ENCODE peak calls at places on chromosomes 1 and 21, in seven cellular contexts. T is iPS-NIHi11; N is mucosa of gallbladder; P is CD4-positive, alpha-beta T cell; Z is AG10803; X is HEK293T; W is MCF 10A. J is an unnamed sample.

GRCh38 chr1:164787834-164788231 is 228.8 kb downstream of the PBX1 start:
- DNase-seq in T (no peak), N (no peak), P (no peak), Z (no peak), X (no peak), W (no peak), J (no peak)

GRCh38 chr1:41325801-41326200 is 35.4 kb upstream of the FOXO6 start:
- DNase-seq in T (no peak), N (no peak), P (no peak), Z (no peak), X (no peak), W (no peak), J (no peak)

GRCh38 chr1:24390924-24391782 is 22.4 kb downstream of the STPG1 start:
- DNase-seq in T (peak; percentile 78), N (peak; percentile 75), P (peak; percentile 53), Z (peak; percentile 86), X (peak; percentile 80), W (peak; percentile 88), J (no peak)

GRCh38 chr1:181033799-181034391 is at the start of gene MR1:
- DNase-seq in T (peak; percentile 66), N (peak; percentile 39), P (peak; percentile 19), Z (peak; percentile 89), X (peak; percentile 79), W (peak; percentile 94), J (no peak)

GRCh38 chr1:57262472-57262871 is 161.4 kb downstream of the DAB1 start:
- DNase-seq in T (peak; percentile 55), N (no peak), P (no peak), Z (no peak), X (no peak), W (no peak), J (no peak)

GRCh38 chr1:59375321-59376220 is 78.7 kb downstream of the FGGY start:
- DNase-seq in T (no peak), N (no peak), P (no peak), Z (peak; percentile 100), X (no peak), W (peak; percentile 87), J (no peak)

GRCh38 chr1:91708691-91709090 is 177.3 kb downstream of the TGFBR3 start:
- DNase-seq in T (no peak), N (no peak), P (no peak), Z (no peak), X (no peak), W (no peak), J (no peak)

GRCh38 chr1:7475691-7476090 is 295.4 kb upstream of the VAMP3 start:
- DNase-seq in T (no peak), N (no peak), P (no peak), Z (no peak), X (no peak), W (no peak), J (no peak)

GRCh38 chr1:187474266-187474665 is 645.5 kb downstream of the PLA2G4A start:
- DNase-seq in T (no peak), N (peak; percentile 42), P (no peak), Z (peak; percentile 11), X (no peak), W (peak; percentile 33), J (no peak)

GRCh38 chr1:37851271-37851670 is 8.1 kb downstream of the MTF1 start:
- DNase-seq in T (no peak), N (no peak), P (no peak), Z (no peak), X (no peak), W (no peak), J (no peak)

GRCh38 chr1:225817611-225818061 is 7.7 kb downstream of the EPHX1 start:
- DNase-seq in T (no peak), N (peak; percentile 90), P (no peak), Z (peak; percentile 95), X (no peak), W (peak; percentile 100), J (peak; percentile 49)

GRCh38 chr1:2192031-2192995 is 2.3 kb downstream of the FAAP20 start:
- DNase-seq in T (no peak), N (peak; percentile 51), P (no peak), Z (peak; percentile 83), X (no peak), W (no peak), J (no peak)

GRCh38 chr1:205563927-205564441 is 59.5 kb downstream of the CDK18 start:
- DNase-seq in T (no peak), N (no peak), P (no peak), Z (no peak), X (no peak), W (peak; percentile 45), J (no peak)

GRCh38 chr1:178531897-178532296 is 19.0 kb downstream of the TEX35 start:
- DNase-seq in T (no peak), N (no peak), P (no peak), Z (no peak), X (no peak), W (no peak), J (no peak)

GRCh38 chr1:78004719-78005346 is at the start of gene DNAJB4:
- DNase-seq in T (peak; percentile 72), N (peak; percentile 92), P (peak; percentile 47), Z (peak; percentile 96), X (peak; percentile 83), W (peak; percentile 97), J (no peak)

GRCh38 chr1:162984699-162985098 is 84.5 kb upstream of the RGS4 start:
- DNase-seq in T (no peak), N (no peak), P (no peak), Z (peak; percentile 29), X (no peak), W (no peak), J (no peak)

GRCh38 chr1:83097715-83098613 is 901.0 kb downstream of the TTLL7 start:
- DNase-seq in T (no peak), N (no peak), P (no peak), Z (no peak), X (no peak), W (no peak), J (no peak)

GRCh38 chr1:85681087-85681486 is 27.1 kb downstream of the ZNHIT6 start:
- DNase-seq in T (no peak), N (no peak), P (no peak), Z (peak; percentile 85), X (no peak), W (no peak), J (no peak)

GRCh38 chr1:39965051-39965450 is 10.1 kb downstream of the MFSD2A start:
- DNase-seq in T (no peak), N (no peak), P (no peak), Z (no peak), X (no peak), W (no peak), J (no peak)

GRCh38 chr1:170247751-170248521 is 102.2 kb downstream of the NTMT2 start:
- DNase-seq in T (no peak), N (no peak), P (no peak), Z (peak; percentile 50), X (no peak), W (no peak), J (no peak)

GRCh38 chr1:29514361-29515187 is 278.3 kb downstream of the PTPRU start:
- DNase-seq in T (no peak), N (peak; percentile 4), P (no peak), Z (no peak), X (no peak), W (no peak), J (no peak)

GRCh38 chr1:236150291-236150940 is 8.1 kb downstream of the GPR137B start:
- DNase-seq in T (no peak), N (no peak), P (no peak), Z (no peak), X (no peak), W (no peak), J (no peak)

GRCh38 chr1:212498243-212498642 is 65.5 kb downstream of the NENF start:
- DNase-seq in T (peak; percentile 53), N (no peak), P (no peak), Z (peak; percentile 38), X (no peak), W (peak; percentile 96), J (no peak)

GRCh38 chr1:47405697-47406096 is 10.4 kb upstream of the FOXE3 start:
- DNase-seq in T (no peak), N (no peak), P (no peak), Z (peak; percentile 39), X (no peak), W (no peak), J (no peak)

GRCh38 chr1:31102501-31102950 is 37.0 kb upstream of the PUM1 start:
- DNase-seq in T (no peak), N (no peak), P (no peak), Z (peak; percentile 65), X (peak; percentile 50), W (peak; percentile 94), J (no peak)

GRCh38 chr1:225866061-225866844 is 15.9 kb downstream of the TMEM63A start:
- DNase-seq in T (no peak), N (no peak), P (peak; percentile 60), Z (peak; percentile 35), X (no peak), W (peak; percentile 72), J (no peak)

GRCh38 chr1:44685218-44685617 is 10.7 kb downstream of the ARMH1 start:
- DNase-seq in T (no peak), N (no peak), P (no peak), Z (no peak), X (no peak), W (no peak), J (no peak)

GRCh38 chr1:100543640-100544039 is 5.7 kb downstream of the GPR88 start:
- DNase-seq in T (peak; percentile 72), N (no peak), P (no peak), Z (no peak), X (peak; percentile 64), W (peak; percentile 56), J (no peak)

GRCh38 chr21:46557469-46557868 is 47.4 kb downstream of the S100B start:
- DNase-seq in T (peak; percentile 48), N (no peak), P (no peak), Z (no peak), X (no peak), W (no peak), J (no peak)

GRCh38 chr1:34754878-34755637 is at the start of gene GJB5:
- DNase-seq in T (peak; percentile 44), N (no peak), P (no peak), Z (no peak), X (no peak), W (peak; percentile 94), J (no peak)

GRCh38 chr1:48853006-48853405 is 76.3 kb upstream of the BEND5 start:
- DNase-seq in T (no peak), N (no peak), P (no peak), Z (peak; percentile 94), X (no peak), W (peak; percentile 95), J (no peak)

GRCh38 chr1:157167437-157167836 is 29.2 kb upstream of the ETV3 start:
- DNase-seq in T (no peak), N (no peak), P (no peak), Z (no peak), X (no peak), W (no peak), J (no peak)

GRCh38 chr1:85330206-85330605 is 53.8 kb upstream of the BCL10 start:
- DNase-seq in T (no peak), N (no peak), P (no peak), Z (peak; percentile 98), X (no peak), W (peak; percentile 64), J (no peak)

J was measured in amygdala.